ENCODE peak calls at places on chromosomes 1 and 21, in eight cellular contexts. One of them, this sample, is unnamed.
A peak's percentile ranks its signal among the peaks of the same experiment; 100 is the strongest.

GRCh38 chr21:31282095-31282709 is 61.9 kb downstream of the TIAM1 start:
- DNase-seq in H54: peak; percentile 85
- DNase-seq in left ventricle myocardium inferior: peak; percentile 17
- DNase-seq in NCI-H2081: no peak
- DNase-seq in thoracic aorta: no peak
- DNase-seq in EL: peak; percentile 92
- DNase-seq in T-helper 1 cell: no peak
- DNase-seq in GM23248: peak; percentile 94
- DNase-seq in this sample: peak; percentile 84

GRCh38 chr1:151680812-151681211 is 35.8 kb downstream of the CELF3 start:
- DNase-seq in EL: peak; percentile 93
- DNase-seq in left ventricle myocardium inferior: no peak
- DNase-seq in thoracic aorta: no peak
- DNase-seq in T-helper 1 cell: no peak
- DNase-seq in GM23248: peak; percentile 82
- DNase-seq in NCI-H2081: no peak
- DNase-seq in H54: peak; percentile 85
- DNase-seq in this sample: peak; percentile 73

GRCh38 chr1:214296860-214297699 is 16.1 kb downstream of the SMYD2 start:
- DNase-seq in thoracic aorta: no peak
- DNase-seq in NCI-H2081: no peak
- DNase-seq in T-helper 1 cell: no peak
- DNase-seq in H54: peak; percentile 40
- DNase-seq in GM23248: peak; percentile 90
- DNase-seq in EL: peak; percentile 95
- DNase-seq in left ventricle myocardium inferior: no peak
- DNase-seq in this sample: peak; percentile 82

GRCh38 chr21:31750843-31751242 is 18.9 kb upstream of the SCAF4 start:
- DNase-seq in NCI-H2081: no peak
- DNase-seq in GM23248: peak; percentile 61
- DNase-seq in EL: no peak
- DNase-seq in H54: peak; percentile 36
- DNase-seq in left ventricle myocardium inferior: no peak
- DNase-seq in thoracic aorta: no peak
- DNase-seq in T-helper 1 cell: no peak
- DNase-seq in this sample: no peak

GRCh38 chr1:55321947-55322346 is 106.8 kb upstream of the USP24 start:
- DNase-seq in EL: peak; percentile 63
- DNase-seq in GM23248: peak; percentile 48
- DNase-seq in H54: no peak
- DNase-seq in NCI-H2081: no peak
- DNase-seq in thoracic aorta: no peak
- DNase-seq in left ventricle myocardium inferior: no peak
- DNase-seq in T-helper 1 cell: no peak
- DNase-seq in this sample: no peak

GRCh38 chr21:19275065-19275464 is 871.5 kb upstream of the TMPRSS15 start:
- DNase-seq in left ventricle myocardium inferior: no peak
- DNase-seq in GM23248: no peak
- DNase-seq in H54: no peak
- DNase-seq in thoracic aorta: no peak
- DNase-seq in T-helper 1 cell: no peak
- DNase-seq in EL: no peak
- DNase-seq in NCI-H2081: no peak
- DNase-seq in this sample: no peak

GRCh38 chr1:56540467-56540866 is 38.9 kb downstream of the PLPP3 start:
- DNase-seq in thoracic aorta: no peak
- DNase-seq in left ventricle myocardium inferior: no peak
- DNase-seq in H54: no peak
- DNase-seq in EL: peak; percentile 21
- DNase-seq in T-helper 1 cell: no peak
- DNase-seq in GM23248: no peak
- DNase-seq in NCI-H2081: no peak
- DNase-seq in this sample: peak; percentile 10

GRCh38 chr1:235933017-235933416 is 66.3 kb upstream of the LYST start:
- DNase-seq in T-helper 1 cell: no peak
- DNase-seq in thoracic aorta: no peak
- DNase-seq in GM23248: no peak
- DNase-seq in left ventricle myocardium inferior: no peak
- DNase-seq in H54: no peak
- DNase-seq in EL: no peak
- DNase-seq in NCI-H2081: no peak
- DNase-seq in this sample: no peak

GRCh38 chr1:78667939-78668338 is 18.3 kb downstream of the IFI44 start:
- DNase-seq in GM23248: no peak
- DNase-seq in T-helper 1 cell: no peak
- DNase-seq in NCI-H2081: no peak
- DNase-seq in EL: no peak
- DNase-seq in thoracic aorta: no peak
- DNase-seq in H54: no peak
- DNase-seq in left ventricle myocardium inferior: no peak
- DNase-seq in this sample: no peak

GRCh38 chr1:79629414-79629813 is 622.9 kb upstream of the ADGRL4 start:
- DNase-seq in thoracic aorta: no peak
- DNase-seq in EL: no peak
- DNase-seq in GM23248: no peak
- DNase-seq in T-helper 1 cell: no peak
- DNase-seq in left ventricle myocardium inferior: no peak
- DNase-seq in H54: no peak
- DNase-seq in NCI-H2081: no peak
- DNase-seq in this sample: no peak

GRCh38 chr1:153670257-153670858 is 435 bp downstream of the ILF2 start:
- DNase-seq in thoracic aorta: no peak
- DNase-seq in H54: no peak
- DNase-seq in NCI-H2081: no peak
- DNase-seq in T-helper 1 cell: peak; percentile 11
- DNase-seq in EL: no peak
- DNase-seq in GM23248: peak; percentile 45
- DNase-seq in left ventricle myocardium inferior: no peak
- DNase-seq in this sample: no peak

GRCh38 chr1:67420835-67421492 is 9.2 kb downstream of the SERBP1 start:
- DNase-seq in H54: no peak
- DNase-seq in T-helper 1 cell: no peak
- DNase-seq in GM23248: no peak
- DNase-seq in NCI-H2081: no peak
- DNase-seq in left ventricle myocardium inferior: no peak
- DNase-seq in thoracic aorta: no peak
- DNase-seq in EL: no peak
- DNase-seq in this sample: no peak

GRCh38 chr1:48007044-48007443 is 9.9 kb upstream of the TRABD2B start:
- DNase-seq in GM23248: peak; percentile 39
- DNase-seq in thoracic aorta: no peak
- DNase-seq in NCI-H2081: no peak
- DNase-seq in EL: no peak
- DNase-seq in T-helper 1 cell: no peak
- DNase-seq in H54: no peak
- DNase-seq in left ventricle myocardium inferior: no peak
- DNase-seq in this sample: no peak

GRCh38 chr1:234605983-234606730 is 3.8 kb downstream of the IRF2BP2 start:
- DNase-seq in NCI-H2081: peak; percentile 72
- DNase-seq in GM23248: peak; percentile 70
- DNase-seq in left ventricle myocardium inferior: peak; percentile 46
- DNase-seq in thoracic aorta: no peak
- DNase-seq in H54: no peak
- DNase-seq in EL: peak; percentile 51
- DNase-seq in T-helper 1 cell: peak; percentile 37
- DNase-seq in this sample: no peak

GRCh38 chr1:90122679-90123340 is 127.9 kb downstream of the ZNF326 start:
- DNase-seq in H54: no peak
- DNase-seq in thoracic aorta: no peak
- DNase-seq in T-helper 1 cell: no peak
- DNase-seq in left ventricle myocardium inferior: no peak
- DNase-seq in GM23248: no peak
- DNase-seq in NCI-H2081: peak; percentile 68
- DNase-seq in EL: no peak
- DNase-seq in this sample: no peak

GRCh38 chr1:39139723-39140360 is 64.7 kb upstream of the MACF1 start:
- DNase-seq in GM23248: peak; percentile 19
- DNase-seq in H54: no peak
- DNase-seq in NCI-H2081: no peak
- DNase-seq in thoracic aorta: no peak
- DNase-seq in EL: no peak
- DNase-seq in left ventricle myocardium inferior: no peak
- DNase-seq in T-helper 1 cell: no peak
- DNase-seq in this sample: peak; percentile 20

GRCh38 chr1:204384636-204385354 is 25.1 kb upstream of the PLEKHA6 start:
- DNase-seq in H54: peak; percentile 65
- DNase-seq in GM23248: peak; percentile 88
- DNase-seq in EL: peak; percentile 66
- DNase-seq in thoracic aorta: no peak
- DNase-seq in NCI-H2081: no peak
- DNase-seq in left ventricle myocardium inferior: peak; percentile 38
- DNase-seq in T-helper 1 cell: no peak
- DNase-seq in this sample: peak; percentile 74

GRCh38 chr1:40820251-40820797 is 36.7 kb downstream of the KCNQ4 start:
- DNase-seq in T-helper 1 cell: no peak
- DNase-seq in EL: no peak
- DNase-seq in NCI-H2081: no peak
- DNase-seq in GM23248: no peak
- DNase-seq in H54: no peak
- DNase-seq in thoracic aorta: no peak
- DNase-seq in left ventricle myocardium inferior: no peak
- DNase-seq in this sample: no peak

GRCh38 chr1:21342961-21343838 is 52.9 kb upstream of the ECE1 start:
- DNase-seq in NCI-H2081: no peak
- DNase-seq in EL: no peak
- DNase-seq in left ventricle myocardium inferior: no peak
- DNase-seq in H54: no peak
- DNase-seq in T-helper 1 cell: no peak
- DNase-seq in GM23248: no peak
- DNase-seq in thoracic aorta: no peak
- DNase-seq in this sample: no peak

GRCh38 chr1:31593770-31594632 is 17.7 kb downstream of the TINAGL1 start:
- DNase-seq in NCI-H2081: peak; percentile 67
- DNase-seq in GM23248: peak; percentile 83
- DNase-seq in EL: peak; percentile 72
- DNase-seq in left ventricle myocardium inferior: peak; percentile 78
- DNase-seq in thoracic aorta: no peak
- DNase-seq in T-helper 1 cell: peak; percentile 38
- DNase-seq in H54: peak; percentile 68
- DNase-seq in this sample: peak; percentile 89

GRCh38 chr1:211606914-211607751 is 28.2 kb upstream of the SLC30A1 start:
- DNase-seq in H54: no peak
- DNase-seq in GM23248: no peak
- DNase-seq in EL: no peak
- DNase-seq in T-helper 1 cell: no peak
- DNase-seq in left ventricle myocardium inferior: peak; percentile 31
- DNase-seq in NCI-H2081: no peak
- DNase-seq in thoracic aorta: no peak
- DNase-seq in this sample: no peak

GRCh38 chr21:38255718-38256117 is 1.1 kb upstream of the KCNJ15 start:
- DNase-seq in H54: no peak
- DNase-seq in thoracic aorta: no peak
- DNase-seq in NCI-H2081: no peak
- DNase-seq in GM23248: no peak
- DNase-seq in left ventricle myocardium inferior: no peak
- DNase-seq in T-helper 1 cell: no peak
- DNase-seq in EL: no peak
- DNase-seq in this sample: no peak

GRCh38 chr1:92695104-92695503 is 89.8 kb downstream of the EVI5 start:
- DNase-seq in H54: no peak
- DNase-seq in left ventricle myocardium inferior: no peak
- DNase-seq in GM23248: no peak
- DNase-seq in EL: no peak
- DNase-seq in T-helper 1 cell: no peak
- DNase-seq in NCI-H2081: no peak
- DNase-seq in thoracic aorta: no peak
- DNase-seq in this sample: no peak

This sample was measured in GM03348.